ENCODE peak calls at places on chromosome 2, in nine cellular contexts. S, T, B, U, K, P, N, W and M are unnamed samples.

GRCh38 chr2:41966920-41967319 is 80.9 kb upstream of the PKDCC start:
- DNase-seq in S (peak), B (no peak), T (no peak), P (no peak), W (no peak), K (peak), N (peak), U (no peak), M (no peak)

GRCh38 chr2:96540136-96540535 is 3.6 kb downstream of the ARID5A start:
- DNase-seq in N (no peak), U (no peak), P (peak), K (no peak), B (no peak), S (no peak), W (no peak), T (no peak), M (no peak)

GRCh38 chr2:101264360-101264939 is 11.8 kb downstream of the CNOT11 start:
- DNase-seq in T (no peak), S (no peak), B (no peak), P (no peak), U (no peak), W (no peak), K (no peak), N (no peak), M (no peak)

GRCh38 chr2:85529809-85530208 is 9.2 kb upstream of the MAT2A start:
- DNase-seq in B (no peak), K (no peak), U (no peak), S (no peak), T (no peak), P (no peak), N (no peak), W (no peak), M (no peak)

GRCh38 chr2:113136828-113137775 is 9.7 kb downstream of the IL1RN start:
- DNase-seq in T (no peak), B (no peak), W (peak), N (no peak), K (no peak), P (peak), S (peak), U (no peak), M (no peak)

GRCh38 chr2:38146917-38147307 is 71.0 kb upstream of the CYP1B1 start:
- DNase-seq in K (no peak), W (peak), N (no peak), P (peak), U (peak), S (peak), T (no peak), B (peak), M (no peak)

GRCh38 chr2:108460345-108461037 is 11.5 kb downstream of the GCC2 start:
- DNase-seq in U (no peak), S (no peak), K (no peak), W (no peak), N (no peak), T (no peak), P (no peak), B (no peak), M (no peak)

GRCh38 chr2:44745922-44746321 is 195.6 kb upstream of the SIX3 start:
- DNase-seq in N (no peak), U (no peak), P (no peak), W (no peak), B (no peak), S (no peak), T (no peak), K (no peak), M (no peak)

GRCh38 chr2:157179706-157180105 is 77.8 kb upstream of the GALNT5 start:
- DNase-seq in B (no peak), U (no peak), T (no peak), K (no peak), W (no peak), P (no peak), S (no peak), N (no peak), M (no peak)

GRCh38 chr2:8277921-8278571 is 403.8 kb upstream of the ID2 start:
- DNase-seq in U (peak), K (no peak), P (no peak), T (no peak), S (no peak), W (no peak), B (no peak), N (no peak), M (no peak)

GRCh38 chr2:197131558-197131855 is 179.1 kb downstream of the ANKRD44 start:
- DNase-seq in N (no peak), B (no peak), T (peak), S (no peak), K (no peak), P (no peak), U (no peak), W (no peak), M (no peak)
- TF ChIP-seq POLR2A in N (no peak), B (no peak), T (no peak), S (no peak), K (no peak), P (no peak), U (no peak), W (no peak), M (no peak)

DNA sequence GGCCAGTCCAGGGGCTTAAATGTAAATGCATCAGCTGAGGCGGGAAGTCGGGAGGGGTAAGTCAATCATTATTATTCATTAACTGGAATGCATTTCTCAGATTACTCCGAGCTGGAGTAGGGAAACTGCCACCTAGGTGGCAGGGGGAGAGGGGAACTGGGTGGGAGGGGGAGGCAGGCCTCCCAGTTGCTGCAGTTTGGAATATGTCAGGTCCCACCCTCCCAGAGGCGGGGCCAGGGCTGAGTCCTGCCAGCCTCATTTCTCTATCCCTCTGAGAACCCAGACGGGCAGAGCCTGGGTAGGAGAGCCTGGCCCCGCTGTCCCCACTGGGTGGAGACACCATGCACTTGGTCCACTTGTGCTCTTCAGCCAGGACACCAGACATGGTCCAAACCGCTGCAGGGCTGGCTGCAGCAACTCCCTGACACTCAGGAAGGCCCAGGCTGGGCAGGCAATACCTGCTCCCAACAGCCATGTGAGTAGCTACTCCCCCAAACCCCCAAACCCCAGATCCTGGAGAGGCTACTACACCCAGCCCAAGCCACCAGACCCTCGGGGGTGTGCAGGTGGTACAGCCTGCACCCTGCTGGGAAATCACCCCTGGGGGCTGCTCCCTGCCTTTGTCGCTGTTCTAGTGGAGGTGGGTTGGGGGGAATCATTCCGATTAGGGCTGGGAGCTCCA is at the start of gene GPBAR1:
- DNase-seq in K (peak), N (no peak), W (peak), P (no peak), B (peak), S (no peak), U (peak), T (no peak), M (no peak)
- TF ChIP-seq CTCF in K (no peak), N (no peak), W (peak), P (no peak), B (no peak), S (no peak), U (no peak), T (no peak), M (no peak)

GRCh38 chr2:134120160-134120717 is 133.6 kb upstream of the MGAT5 start:
- DNase-seq in K (no peak), T (peak), S (no peak), U (peak), W (no peak), N (no peak), P (no peak), B (peak), M (no peak)

GRCh38 chr2:134118279-134119116 is 135.4 kb upstream of the MGAT5 start:
- DNase-seq in P (peak), N (peak), B (peak), U (peak), W (peak), S (peak), K (peak), T (peak), M (peak)

GRCh38 chr2:134119117-134119671 is 134.7 kb upstream of the MGAT5 start:
- DNase-seq in U (no peak), B (no peak), K (no peak), N (no peak), T (no peak), P (no peak), S (no peak), W (no peak), M (no peak)

GRCh38 chr2:134120718-134121630 is 132.9 kb upstream of the MGAT5 start:
- DNase-seq in U (peak), P (peak), T (peak), W (no peak), K (peak), B (peak), S (peak), N (peak), M (peak)

DNA sequence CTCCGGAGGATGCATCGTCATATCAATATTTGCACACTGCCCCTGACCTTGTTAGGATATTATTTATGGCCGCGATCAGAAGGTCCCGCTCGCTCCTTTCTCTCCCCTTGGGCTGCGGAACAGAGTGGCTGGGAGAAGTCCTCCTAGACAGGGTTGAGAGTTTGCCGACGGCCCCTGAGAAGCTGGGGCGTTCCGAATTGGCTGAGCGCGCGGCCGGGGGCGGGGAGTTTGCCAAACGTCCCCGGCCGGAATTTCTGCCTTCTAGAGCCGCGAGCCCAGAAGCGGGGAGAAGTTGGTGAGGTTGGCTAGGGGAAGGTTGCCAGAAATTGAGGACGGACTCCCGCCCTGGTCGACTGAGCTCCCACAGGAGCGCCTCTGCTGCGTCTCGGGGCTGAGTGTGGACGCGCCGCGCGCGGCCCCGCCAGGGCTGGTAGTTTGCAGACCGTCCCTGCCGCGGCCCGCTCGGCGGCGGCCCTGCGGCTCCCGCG is 134.2 kb upstream of the MGAT5 start:
- DNase-seq in T (peak), B (peak), S (peak), W (peak), U (peak), P (peak), K (peak), N (peak), M (peak)
- TF ChIP-seq POLR2A in T (peak), B (peak), S (peak), W (peak), U (peak), P (peak), K (peak), N (no peak), M (no peak)

GRCh38 chr2:120670771-120671480 is 64.7 kb upstream of the GLI2 start:
- DNase-seq in P (no peak), N (no peak), U (no peak), T (no peak), S (no peak), K (no peak), W (no peak), B (no peak), M (no peak)

GRCh38 chr2:120669971-120670370 is 65.7 kb upstream of the GLI2 start:
- DNase-seq in W (no peak), S (no peak), N (no peak), T (no peak), U (no peak), B (no peak), K (no peak), P (no peak), M (no peak)

GRCh38 chr2:120667981-120668380 is 67.7 kb upstream of the GLI2 start:
- DNase-seq in N (no peak), U (no peak), P (no peak), W (no peak), K (no peak), B (no peak), T (no peak), S (no peak), M (no peak)

GRCh38 chr2:120670371-120670770 is 65.3 kb upstream of the GLI2 start:
- DNase-seq in N (no peak), S (no peak), B (no peak), W (no peak), T (no peak), P (no peak), K (no peak), U (no peak), M (no peak)

GRCh38 chr2:120669121-120669952 is 66.3 kb upstream of the GLI2 start:
- DNase-seq in T (no peak), S (peak), B (no peak), U (no peak), W (peak), P (peak), N (no peak), K (no peak), M (peak)
- TF ChIP-seq CTCF in T (no peak), S (no peak), B (no peak), U (no peak), W (peak), P (peak), N (no peak), K (no peak), M (peak)